ENCODE peak calls at places on chromosomes 6 and 20, in five cellular contexts. One of them, this sample, is unnamed. For H3K9me3, the result is how much of the 10 kb centered on the place peaks cover.

GRCh38 chr6:53629120-53629477 is 36.5 kb downstream of the KLHL31 start:
- DNase-seq in fibroblast of lung: no peak
- DNase-seq in lung: no peak
- DNase-seq in ovary: no peak
- DNase-seq in CD8-positive, alpha-beta memory T cell: no peak
- DNase-seq in this sample: no peak

GRCh38 chr6:63352587-63353281 is 33.0 kb upstream of the LGSN start:
- DNase-seq in fibroblast of lung: peak
- DNase-seq in lung: peak
- DNase-seq in ovary: peak
- DNase-seq in CD8-positive, alpha-beta memory T cell: no peak
- DNase-seq in this sample: peak

GRCh38 chr6:159726196-159726917 is 949 bp upstream of the WTAP start:
- DNase-seq in fibroblast of lung: no peak
- DNase-seq in lung: no peak
- DNase-seq in ovary: no peak
- DNase-seq in CD8-positive, alpha-beta memory T cell: no peak
- DNase-seq in this sample: peak

GRCh38 chr6:44043036-44043478 is 84.2 kb downstream of the MRPL14 start:
- DNase-seq in fibroblast of lung: no peak
- DNase-seq in lung: no peak
- DNase-seq in ovary: no peak
- DNase-seq in CD8-positive, alpha-beta memory T cell: no peak
- DNase-seq in this sample: no peak

GRCh38 chr6:72861935-72862432 is 240.1 kb downstream of the KCNQ5 start:
- DNase-seq in fibroblast of lung: peak
- DNase-seq in lung: no peak
- DNase-seq in ovary: no peak
- DNase-seq in CD8-positive, alpha-beta memory T cell: no peak
- DNase-seq in this sample: no peak

GRCh38 chr6:148053796-148054195 is 288.8 kb upstream of the SASH1 start:
- DNase-seq in fibroblast of lung: no peak
- DNase-seq in lung: no peak
- DNase-seq in ovary: no peak
- DNase-seq in CD8-positive, alpha-beta memory T cell: no peak
- DNase-seq in this sample: no peak

GRCh38 chr6:27651371-27651732 is 178.4 kb upstream of the ZNF184 start:
- DNase-seq in fibroblast of lung: peak
- DNase-seq in lung: no peak
- DNase-seq in ovary: no peak
- DNase-seq in CD8-positive, alpha-beta memory T cell: no peak
- DNase-seq in this sample: peak

GRCh38 chr20:22700387-22700786 is 116.0 kb upstream of the FOXA2 start:
- DNase-seq in fibroblast of lung: no peak
- DNase-seq in lung: no peak
- DNase-seq in ovary: no peak
- DNase-seq in CD8-positive, alpha-beta memory T cell: no peak
- DNase-seq in this sample: no peak

GRCh38 chr6:34200340-34200971 is 36.2 kb upstream of the HMGA1 start:
- DNase-seq in fibroblast of lung: no peak
- DNase-seq in lung: no peak
- DNase-seq in ovary: no peak
- DNase-seq in CD8-positive, alpha-beta memory T cell: no peak
- DNase-seq in this sample: no peak

GRCh38 chr6:93123585-93123984 is 295.8 kb downstream of the EPHA7 start:
- DNase-seq in fibroblast of lung: no peak
- DNase-seq in lung: no peak
- DNase-seq in ovary: no peak
- DNase-seq in CD8-positive, alpha-beta memory T cell: no peak
- DNase-seq in this sample: no peak

GRCh38 chr6:157045831-157046454 is 268.8 kb downstream of the ARID1B start:
- DNase-seq in fibroblast of lung: peak
- DNase-seq in lung: no peak
- DNase-seq in ovary: no peak
- DNase-seq in CD8-positive, alpha-beta memory T cell: no peak
- DNase-seq in this sample: peak

GRCh38 chr20:34179636-34180360 is 61.4 kb upstream of the ASIP start:
- DNase-seq in fibroblast of lung: peak
- DNase-seq in lung: no peak
- DNase-seq in ovary: no peak
- DNase-seq in CD8-positive, alpha-beta memory T cell: no peak
- DNase-seq in this sample: no peak

GRCh38 chr20:43538855-43539700 is 19.7 kb upstream of the SGK2 start:
- DNase-seq in fibroblast of lung: no peak
- DNase-seq in lung: no peak
- DNase-seq in ovary: no peak
- DNase-seq in CD8-positive, alpha-beta memory T cell: no peak
- DNase-seq in this sample: no peak

GRCh38 chr6:89643411-89643810 is 4.9 kb upstream of the LYRM2 start:
- DNase-seq in fibroblast of lung: no peak
- DNase-seq in lung: no peak
- DNase-seq in ovary: no peak
- DNase-seq in CD8-positive, alpha-beta memory T cell: no peak
- DNase-seq in this sample: peak

GRCh38 chr6:139334791-139335446 is 39.5 kb downstream of the CITED2 start:
- DNase-seq in fibroblast of lung: peak
- DNase-seq in lung: no peak
- DNase-seq in ovary: no peak
- DNase-seq in CD8-positive, alpha-beta memory T cell: no peak
- DNase-seq in this sample: no peak

GRCh38 chr6:137402143-137402542 is 92.1 kb downstream of the OLIG3 start:
- DNase-seq in fibroblast of lung: no peak
- DNase-seq in lung: no peak
- DNase-seq in ovary: no peak
- DNase-seq in CD8-positive, alpha-beta memory T cell: no peak
- DNase-seq in this sample: no peak

GRCh38 chr6:683742-684440 is 9.0 kb downstream of the EXOC2 start:
- DNase-seq in fibroblast of lung: peak
- DNase-seq in lung: no peak
- DNase-seq in ovary: no peak
- DNase-seq in CD8-positive, alpha-beta memory T cell: no peak
- DNase-seq in this sample: peak

GRCh38 chr6:84362180-84362821 is 134.9 kb upstream of the CEP162 start:
- DNase-seq in fibroblast of lung: no peak
- DNase-seq in lung: no peak
- DNase-seq in ovary: no peak
- DNase-seq in CD8-positive, alpha-beta memory T cell: no peak
- DNase-seq in this sample: no peak

GRCh38 chr6:84019171-84019570 is 14.4 kb upstream of the MRAP2 start:
- DNase-seq in fibroblast of lung: no peak
- DNase-seq in lung: no peak
- DNase-seq in ovary: no peak
- DNase-seq in CD8-positive, alpha-beta memory T cell: no peak
- DNase-seq in this sample: no peak

GRCh38 chr20:57938158-57939108 is 228.6 kb upstream of the PMEPA1 start:
- DNase-seq in fibroblast of lung: peak
- DNase-seq in lung: no peak
- DNase-seq in ovary: no peak
- DNase-seq in CD8-positive, alpha-beta memory T cell: no peak
- DNase-seq in this sample: no peak

GRCh38 chr6:3819161-3820110 is 29.7 kb upstream of the FAM50B start:
- DNase-seq in fibroblast of lung: no peak
- DNase-seq in lung: no peak
- DNase-seq in ovary: no peak
- DNase-seq in CD8-positive, alpha-beta memory T cell: no peak
- DNase-seq in this sample: no peak

GRCh38 chr6:36963451-36964290 is 9.1 kb downstream of the PI16 start:
- DNase-seq in fibroblast of lung: no peak
- DNase-seq in lung: peak
- DNase-seq in ovary: no peak
- DNase-seq in CD8-positive, alpha-beta memory T cell: no peak
- DNase-seq in this sample: no peak

GRCh38 chr6:146881228-146882181 is 282.7 kb downstream of the ADGB start:
- DNase-seq in fibroblast of lung: no peak
- DNase-seq in lung: no peak
- DNase-seq in ovary: no peak
- DNase-seq in CD8-positive, alpha-beta memory T cell: no peak
- DNase-seq in this sample: peak

GRCh38 chr6:125245109-125245508 is 56.7 kb downstream of the HDDC2 start:
- DNase-seq in fibroblast of lung: no peak
- DNase-seq in lung: no peak
- DNase-seq in ovary: no peak
- DNase-seq in CD8-positive, alpha-beta memory T cell: no peak
- DNase-seq in this sample: no peak
- H3K9me3 ChIP-seq in fibroblast of lung: under half
- H3K9me3 ChIP-seq in lung: under half
- H3K9me3 ChIP-seq in ovary: under half
- H3K9me3 ChIP-seq in CD8-positive, alpha-beta memory T cell: under half
- H3K9me3 ChIP-seq in this sample: under half

GRCh38 chr20:59030911-59031310 is 1.2 kb downstream of the ATP5F1E start:
- DNase-seq in fibroblast of lung: no peak
- DNase-seq in lung: no peak
- DNase-seq in ovary: no peak
- DNase-seq in CD8-positive, alpha-beta memory T cell: no peak
- DNase-seq in this sample: no peak

GRCh38 chr20:59031326-59032022 is 661 bp downstream of the ATP5F1E start:
- DNase-seq in fibroblast of lung: no peak
- DNase-seq in lung: no peak
- DNase-seq in ovary: no peak
- DNase-seq in CD8-positive, alpha-beta memory T cell: no peak
- DNase-seq in this sample: no peak

GRCh38 chr20:59027746-59028320 is 4.3 kb downstream of the ATP5F1E start:
- DNase-seq in fibroblast of lung: peak
- DNase-seq in lung: no peak
- DNase-seq in ovary: no peak
- DNase-seq in CD8-positive, alpha-beta memory T cell: no peak
- DNase-seq in this sample: no peak

GRCh38 chr20:59026904-59027745 is 5.0 kb downstream of the ATP5F1E start:
- DNase-seq in fibroblast of lung: no peak
- DNase-seq in lung: no peak
- DNase-seq in ovary: no peak
- DNase-seq in CD8-positive, alpha-beta memory T cell: no peak
- DNase-seq in this sample: no peak

DNA sequence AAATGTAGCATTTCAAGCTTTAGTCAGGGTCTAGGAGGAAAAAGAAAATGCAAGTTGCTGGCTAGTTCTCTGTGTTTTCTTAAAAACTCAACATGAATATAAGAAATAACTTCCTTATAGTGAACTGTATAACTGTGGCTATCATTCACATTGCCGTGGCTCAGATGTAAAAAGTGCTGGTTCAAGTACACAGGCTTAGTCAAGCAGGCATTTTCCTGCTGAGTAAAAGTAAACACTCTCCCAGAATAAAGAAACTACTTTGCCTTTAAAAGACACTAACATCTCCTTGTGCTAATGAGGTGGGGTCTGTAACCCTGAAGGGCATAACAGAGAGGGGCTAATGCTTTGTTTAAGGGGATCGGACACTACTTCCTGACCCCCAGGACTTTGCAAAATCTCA is 3.3 kb downstream of the ATP5F1E start:
- DNase-seq in fibroblast of lung: no peak
- DNase-seq in lung: no peak
- DNase-seq in ovary: no peak
- DNase-seq in CD8-positive, alpha-beta memory T cell: no peak
- DNase-seq in this sample: no peak
- H3K9me3 ChIP-seq in fibroblast of lung: under half
- H3K9me3 ChIP-seq in lung: under half
- H3K9me3 ChIP-seq in ovary: under half
- H3K9me3 ChIP-seq in CD8-positive, alpha-beta memory T cell: under half
- H3K9me3 ChIP-seq in this sample: under half

GRCh38 chr20:37205130-37205529 is 25.8 kb upstream of the MROH8 start:
- DNase-seq in fibroblast of lung: peak
- DNase-seq in lung: no peak
- DNase-seq in ovary: no peak
- DNase-seq in CD8-positive, alpha-beta memory T cell: no peak
- DNase-seq in this sample: peak
- H3K9me3 ChIP-seq in fibroblast of lung: under half
- H3K9me3 ChIP-seq in lung: under half
- H3K9me3 ChIP-seq in ovary: under half
- H3K9me3 ChIP-seq in CD8-positive, alpha-beta memory T cell: under half
- H3K9me3 ChIP-seq in this sample: under half

DNA sequence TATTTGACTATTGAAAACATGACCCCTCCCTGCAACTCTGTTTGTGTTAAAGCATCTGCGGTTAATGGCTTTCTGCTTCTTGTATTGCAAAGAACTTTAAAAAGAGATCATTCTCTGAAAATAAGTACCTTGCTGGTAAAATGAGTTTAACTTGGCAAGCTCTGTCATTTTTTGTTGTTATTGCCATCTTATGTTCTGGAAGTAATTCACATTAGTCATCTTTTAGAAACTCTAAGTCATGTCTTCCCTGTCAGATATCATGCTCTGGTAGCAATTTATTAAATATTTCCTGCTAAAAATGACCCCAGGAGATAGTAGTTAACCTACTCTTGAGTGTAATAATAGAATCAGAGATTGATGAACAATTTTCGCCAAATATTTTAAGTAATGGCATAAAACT is 890.6 kb downstream of the KIF16B start:
- DNase-seq in fibroblast of lung: peak
- DNase-seq in lung: no peak
- DNase-seq in ovary: no peak
- DNase-seq in CD8-positive, alpha-beta memory T cell: no peak
- DNase-seq in this sample: no peak
- H3K9me3 ChIP-seq in fibroblast of lung: under half
- H3K9me3 ChIP-seq in lung: under half
- H3K9me3 ChIP-seq in ovary: under half
- H3K9me3 ChIP-seq in CD8-positive, alpha-beta memory T cell: under half
- H3K9me3 ChIP-seq in this sample: under half

GRCh38 chr20:48007356-48007755 is 222.1 kb upstream of the SULF2 start:
- DNase-seq in fibroblast of lung: no peak
- DNase-seq in lung: no peak
- DNase-seq in ovary: no peak
- DNase-seq in CD8-positive, alpha-beta memory T cell: no peak
- DNase-seq in this sample: no peak

GRCh38 chr20:48010623-48011022 is 225.3 kb upstream of the SULF2 start:
- DNase-seq in fibroblast of lung: no peak
- DNase-seq in lung: no peak
- DNase-seq in ovary: no peak
- DNase-seq in CD8-positive, alpha-beta memory T cell: no peak
- DNase-seq in this sample: no peak

GRCh38 chr20:48011025-48011424 is 225.7 kb upstream of the SULF2 start:
- DNase-seq in fibroblast of lung: no peak
- DNase-seq in lung: no peak
- DNase-seq in ovary: no peak
- DNase-seq in CD8-positive, alpha-beta memory T cell: no peak
- DNase-seq in this sample: no peak

GRCh38 chr20:48006036-48006833 is 221.0 kb upstream of the SULF2 start:
- DNase-seq in fibroblast of lung: peak
- DNase-seq in lung: no peak
- DNase-seq in ovary: peak
- DNase-seq in CD8-positive, alpha-beta memory T cell: no peak
- DNase-seq in this sample: no peak

GRCh38 chr20:48008850-48009535 is 223.7 kb upstream of the SULF2 start:
- DNase-seq in fibroblast of lung: peak
- DNase-seq in lung: no peak
- DNase-seq in ovary: no peak
- DNase-seq in CD8-positive, alpha-beta memory T cell: no peak
- DNase-seq in this sample: no peak
- H3K9me3 ChIP-seq in fibroblast of lung: under half
- H3K9me3 ChIP-seq in lung: under half
- H3K9me3 ChIP-seq in ovary: under half
- H3K9me3 ChIP-seq in CD8-positive, alpha-beta memory T cell: under half
- H3K9me3 ChIP-seq in this sample: under half

DNA sequence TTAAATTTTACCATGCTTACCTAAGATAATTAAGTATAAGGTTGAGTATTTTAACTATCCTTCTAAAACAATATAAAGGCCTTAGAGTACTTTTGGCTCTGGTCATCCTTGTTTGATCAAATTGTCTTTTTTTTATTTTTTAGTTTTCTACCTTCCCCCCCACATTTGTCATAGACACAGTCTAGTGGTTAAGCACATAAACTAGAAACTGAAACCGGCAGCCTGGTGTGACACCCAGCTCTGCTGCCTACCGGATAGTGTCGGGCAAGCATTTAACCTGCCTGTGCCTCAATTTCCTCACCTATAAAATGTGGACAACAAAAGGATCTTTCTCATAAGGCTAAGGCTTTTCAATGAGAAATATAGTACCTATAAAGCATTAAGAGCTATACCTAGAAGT is 21.6 kb upstream of the TULP4 start:
- DNase-seq in fibroblast of lung: no peak
- DNase-seq in lung: no peak
- DNase-seq in ovary: no peak
- DNase-seq in CD8-positive, alpha-beta memory T cell: peak
- DNase-seq in this sample: no peak
- H3K9me3 ChIP-seq in fibroblast of lung: under half
- H3K9me3 ChIP-seq in lung: under half
- H3K9me3 ChIP-seq in ovary: under half
- H3K9me3 ChIP-seq in CD8-positive, alpha-beta memory T cell: under half
- H3K9me3 ChIP-seq in this sample: under half

This sample was measured in neural progenitor cell.